ENCODE peak calls at places on chromosome 17, in six cellular contexts. G is Daoy; X is pancreas; C is frontal cortex; D is HEK293T; E is stimulated activated CD4-positive, alpha-beta T cell treated with anti-CD3 and anti-CD28 coated beads, Interleukin-2, amount 100 ng/mL, for 4 hours. M is an unnamed sample.

GRCh38 chr17:79073706-79074088 is 927 bp upstream of the ENGASE start:
- DNase-seq in D (no peak), E (no peak), C (no peak), G (no peak), X (peak; percentile 35), M (peak; percentile 88)

GRCh38 chr17:29980261-29980660 is 38.8 kb downstream of the EFCAB5 start:
- DNase-seq in D (no peak), G (no peak), E (no peak), C (no peak), X (no peak), M (no peak)

GRCh38 chr17:55162556-55162946 is 102.2 kb upstream of the HLF start:
- DNase-seq in C (no peak), G (no peak), X (no peak), E (no peak), D (no peak), M (no peak)

GRCh38 chr17:37791434-37791833 is 46.6 kb upstream of the HNF1B start:
- DNase-seq in X (no peak), E (no peak), C (no peak), G (peak; percentile 54), D (peak; percentile 27), M (peak; percentile 72)

GRCh38 chr17:68777243-68777855 is 176.2 kb upstream of the FAM20A start:
- DNase-seq in C (peak; percentile 26), E (no peak), X (no peak), D (peak; percentile 58), G (peak; percentile 31), M (no peak)

GRCh38 chr17:75723201-75723930 is 2.1 kb downstream of the ITGB4 start:
- DNase-seq in D (no peak), G (peak; percentile 35), E (no peak), C (no peak), X (no peak), M (peak; percentile 91)

GRCh38 chr17:40430272-40431230 is 12.7 kb upstream of the IGFBP4 start:
- DNase-seq in D (no peak), C (no peak), X (no peak), G (no peak), E (no peak), M (no peak)

GRCh38 chr17:80348551-80349436 is 66.2 kb upstream of the ENDOV start:
- DNase-seq in E (no peak), G (no peak), C (no peak), X (no peak), D (no peak), M (no peak)

GRCh38 chr17:1089915-1090314 is 89.9 kb downstream of the ABR start:
- DNase-seq in D (no peak), G (no peak), E (no peak), C (no peak), X (no peak), M (no peak)

GRCh38 chr17:82776454-82776853 is 24.6 kb downstream of the TBCD start:
- DNase-seq in G (no peak), E (no peak), C (no peak), X (no peak), D (no peak), M (no peak)

GRCh38 chr17:44541884-44542581 is 15.3 kb upstream of the FZD2 start:
- DNase-seq in X (no peak), C (no peak), E (no peak), G (peak; percentile 23), D (no peak), M (no peak)

GRCh38 chr17:29107084-29107483 is 64.1 kb downstream of the PIPOX start:
- DNase-seq in C (peak; percentile 50), D (no peak), G (no peak), X (peak; percentile 78), E (no peak), M (no peak)